ENCODE peak calls at places on chromosomes 13 and 19, in seven cellular contexts. One of them, this sample, is unnamed.

GRCh38 chr19:18776288-18776594 is 14.9 kb downstream of the COMP start:
- DNase-seq in globus pallidus: no peak
- DNase-seq in ELR: peak; percentile 87
- DNase-seq in brain microvascular endothelial cell: peak; percentile 53
- DNase-seq in fibroblast of the aortic adventitia: peak; percentile 52
- DNase-seq in activated CD4-positive, alpha-beta T cell treated with anti-CD3 and anti-CD28 coated beads, Interleukin-2, amount 50 U/mL, for 4 hours: no peak
- DNase-seq in stimulated activated effector memory CD8-positive, alpha-beta T cell treated with anti-CD3 and anti-CD28 coated beads, Interleukin-12 subunit alpha, Interleukin-12 subunit beta, amount 100 ng/mL, for 72 hours: no peak
- DNase-seq in this sample: no peak

GRCh38 chr19:4277051-4277700 is 1.9 kb upstream of the SHD start:
- DNase-seq in globus pallidus: no peak
- DNase-seq in fibroblast of the aortic adventitia: no peak
- DNase-seq in activated CD4-positive, alpha-beta T cell treated with anti-CD3 and anti-CD28 coated beads, Interleukin-2, amount 50 U/mL, for 4 hours: no peak
- DNase-seq in stimulated activated effector memory CD8-positive, alpha-beta T cell treated with anti-CD3 and anti-CD28 coated beads, Interleukin-12 subunit alpha, Interleukin-12 subunit beta, amount 100 ng/mL, for 72 hours: no peak
- DNase-seq in brain microvascular endothelial cell: no peak
- DNase-seq in ELR: no peak
- DNase-seq in this sample: no peak

GRCh38 chr19:37955986-37956385 is 49.0 kb downstream of the SIPA1L3 start:
- DNase-seq in stimulated activated effector memory CD8-positive, alpha-beta T cell treated with anti-CD3 and anti-CD28 coated beads, Interleukin-12 subunit alpha, Interleukin-12 subunit beta, amount 100 ng/mL, for 72 hours: no peak
- DNase-seq in brain microvascular endothelial cell: no peak
- DNase-seq in ELR: no peak
- DNase-seq in globus pallidus: no peak
- DNase-seq in fibroblast of the aortic adventitia: no peak
- DNase-seq in activated CD4-positive, alpha-beta T cell treated with anti-CD3 and anti-CD28 coated beads, Interleukin-2, amount 50 U/mL, for 4 hours: no peak
- DNase-seq in this sample: no peak

GRCh38 chr13:105991622-105992254 is 543.7 kb downstream of the EFNB2 start:
- DNase-seq in ELR: peak; percentile 69
- DNase-seq in brain microvascular endothelial cell: peak; percentile 81
- DNase-seq in stimulated activated effector memory CD8-positive, alpha-beta T cell treated with anti-CD3 and anti-CD28 coated beads, Interleukin-12 subunit alpha, Interleukin-12 subunit beta, amount 100 ng/mL, for 72 hours: no peak
- DNase-seq in fibroblast of the aortic adventitia: no peak
- DNase-seq in activated CD4-positive, alpha-beta T cell treated with anti-CD3 and anti-CD28 coated beads, Interleukin-2, amount 50 U/mL, for 4 hours: no peak
- DNase-seq in globus pallidus: peak; percentile 27
- DNase-seq in this sample: peak; percentile 5

GRCh38 chr13:36074659-36075058 is 56.5 kb downstream of the DCLK1 start:
- DNase-seq in globus pallidus: peak; percentile 16
- DNase-seq in brain microvascular endothelial cell: no peak
- DNase-seq in ELR: no peak
- DNase-seq in fibroblast of the aortic adventitia: no peak
- DNase-seq in stimulated activated effector memory CD8-positive, alpha-beta T cell treated with anti-CD3 and anti-CD28 coated beads, Interleukin-12 subunit alpha, Interleukin-12 subunit beta, amount 100 ng/mL, for 72 hours: no peak
- DNase-seq in activated CD4-positive, alpha-beta T cell treated with anti-CD3 and anti-CD28 coated beads, Interleukin-2, amount 50 U/mL, for 4 hours: no peak
- DNase-seq in this sample: peak; percentile 56

GRCh38 chr13:33114146-33114545 is 97.9 kb downstream of the KL start:
- DNase-seq in brain microvascular endothelial cell: no peak
- DNase-seq in activated CD4-positive, alpha-beta T cell treated with anti-CD3 and anti-CD28 coated beads, Interleukin-2, amount 50 U/mL, for 4 hours: no peak
- DNase-seq in stimulated activated effector memory CD8-positive, alpha-beta T cell treated with anti-CD3 and anti-CD28 coated beads, Interleukin-12 subunit alpha, Interleukin-12 subunit beta, amount 100 ng/mL, for 72 hours: no peak
- DNase-seq in ELR: no peak
- DNase-seq in fibroblast of the aortic adventitia: no peak
- DNase-seq in globus pallidus: no peak
- DNase-seq in this sample: no peak

GRCh38 chr13:113110852-113111315 is 5.3 kb downstream of the F7 start:
- DNase-seq in globus pallidus: no peak
- DNase-seq in fibroblast of the aortic adventitia: no peak
- DNase-seq in stimulated activated effector memory CD8-positive, alpha-beta T cell treated with anti-CD3 and anti-CD28 coated beads, Interleukin-12 subunit alpha, Interleukin-12 subunit beta, amount 100 ng/mL, for 72 hours: no peak
- DNase-seq in brain microvascular endothelial cell: no peak
- DNase-seq in ELR: no peak
- DNase-seq in activated CD4-positive, alpha-beta T cell treated with anti-CD3 and anti-CD28 coated beads, Interleukin-2, amount 50 U/mL, for 4 hours: no peak
- DNase-seq in this sample: no peak

GRCh38 chr19:3692141-3693029 is 7.9 kb downstream of the PIP5K1C start:
- DNase-seq in fibroblast of the aortic adventitia: no peak
- DNase-seq in ELR: peak; percentile 15
- DNase-seq in activated CD4-positive, alpha-beta T cell treated with anti-CD3 and anti-CD28 coated beads, Interleukin-2, amount 50 U/mL, for 4 hours: peak; percentile 52
- DNase-seq in globus pallidus: no peak
- DNase-seq in stimulated activated effector memory CD8-positive, alpha-beta T cell treated with anti-CD3 and anti-CD28 coated beads, Interleukin-12 subunit alpha, Interleukin-12 subunit beta, amount 100 ng/mL, for 72 hours: peak; percentile 48
- DNase-seq in brain microvascular endothelial cell: no peak
- DNase-seq in this sample: no peak

GRCh38 chr13:98942997-98943396 is 34.9 kb downstream of the DOCK9 start:
- DNase-seq in activated CD4-positive, alpha-beta T cell treated with anti-CD3 and anti-CD28 coated beads, Interleukin-2, amount 50 U/mL, for 4 hours: no peak
- DNase-seq in brain microvascular endothelial cell: no peak
- DNase-seq in stimulated activated effector memory CD8-positive, alpha-beta T cell treated with anti-CD3 and anti-CD28 coated beads, Interleukin-12 subunit alpha, Interleukin-12 subunit beta, amount 100 ng/mL, for 72 hours: no peak
- DNase-seq in ELR: no peak
- DNase-seq in fibroblast of the aortic adventitia: peak; percentile 54
- DNase-seq in globus pallidus: no peak
- DNase-seq in this sample: no peak